ENCODE peak calls at places on chromosome 4, in eight cellular contexts. One of them, this sample, is unnamed.

GRCh38 chr4:168648929-168649328 is 152.1 kb downstream of the PALLD start:
- DNase-seq in suprapubic skin: no peak
- DNase-seq in stomach: no peak
- DNase-seq in Peyer's patch: no peak
- DNase-seq in IMR-90: peak; percentile 82
- DNase-seq in tibial nerve: no peak
- DNase-seq in gastrocnemius medialis: no peak
- DNase-seq in heart left ventricle: no peak
- DNase-seq in this sample: no peak

GRCh38 chr4:121358473-121358872 is 22.3 kb downstream of the QRFPR start:
- DNase-seq in suprapubic skin: no peak
- DNase-seq in gastrocnemius medialis: no peak
- DNase-seq in tibial nerve: no peak
- DNase-seq in Peyer's patch: no peak
- DNase-seq in IMR-90: peak; percentile 23
- DNase-seq in heart left ventricle: no peak
- DNase-seq in stomach: no peak
- DNase-seq in this sample: no peak

GRCh38 chr4:101271516-101271915 is 75.8 kb downstream of the PPP3CA start:
- DNase-seq in heart left ventricle: no peak
- DNase-seq in gastrocnemius medialis: no peak
- DNase-seq in Peyer's patch: no peak
- DNase-seq in suprapubic skin: no peak
- DNase-seq in tibial nerve: no peak
- DNase-seq in IMR-90: peak; percentile 31
- DNase-seq in stomach: no peak
- DNase-seq in this sample: no peak

GRCh38 chr4:156815717-156816319 is 155.8 kb downstream of the PDGFC start:
- DNase-seq in Peyer's patch: no peak
- DNase-seq in stomach: no peak
- DNase-seq in suprapubic skin: no peak
- DNase-seq in gastrocnemius medialis: no peak
- DNase-seq in tibial nerve: no peak
- DNase-seq in IMR-90: no peak
- DNase-seq in heart left ventricle: no peak
- DNase-seq in this sample: no peak

GRCh38 chr4:74114234-74114633 is 15.2 kb upstream of the CXCL2 start:
- DNase-seq in IMR-90: peak; percentile 89
- DNase-seq in suprapubic skin: no peak
- DNase-seq in Peyer's patch: no peak
- DNase-seq in gastrocnemius medialis: no peak
- DNase-seq in tibial nerve: no peak
- DNase-seq in heart left ventricle: no peak
- DNase-seq in stomach: no peak
- DNase-seq in this sample: no peak

GRCh38 chr4:108006361-108006760 is 16.7 kb downstream of the HADH start:
- DNase-seq in stomach: no peak
- DNase-seq in tibial nerve: no peak
- DNase-seq in Peyer's patch: no peak
- DNase-seq in heart left ventricle: no peak
- DNase-seq in suprapubic skin: no peak
- DNase-seq in IMR-90: no peak
- DNase-seq in gastrocnemius medialis: no peak
- DNase-seq in this sample: no peak

GRCh38 chr4:15836362-15836761 is 58.2 kb downstream of the CD38 start:
- DNase-seq in gastrocnemius medialis: no peak
- DNase-seq in stomach: no peak
- DNase-seq in Peyer's patch: no peak
- DNase-seq in heart left ventricle: no peak
- DNase-seq in tibial nerve: no peak
- DNase-seq in suprapubic skin: no peak
- DNase-seq in IMR-90: no peak
- DNase-seq in this sample: no peak

GRCh38 chr4:106875340-106875739 is 160.8 kb downstream of the DKK2 start:
- DNase-seq in stomach: no peak
- DNase-seq in tibial nerve: no peak
- DNase-seq in gastrocnemius medialis: no peak
- DNase-seq in suprapubic skin: no peak
- DNase-seq in heart left ventricle: no peak
- DNase-seq in IMR-90: no peak
- DNase-seq in Peyer's patch: no peak
- DNase-seq in this sample: no peak

GRCh38 chr4:5142726-5143125 is 91.4 kb downstream of the STK32B start:
- DNase-seq in suprapubic skin: no peak
- DNase-seq in stomach: peak; percentile 66
- DNase-seq in tibial nerve: peak; percentile 45
- DNase-seq in Peyer's patch: no peak
- DNase-seq in gastrocnemius medialis: no peak
- DNase-seq in IMR-90: peak; percentile 66
- DNase-seq in heart left ventricle: peak; percentile 24
- DNase-seq in this sample: peak; percentile 33

GRCh38 chr4:150581611-150582010 is 340 bp upstream of the MAB21L2 start:
- DNase-seq in stomach: no peak
- DNase-seq in gastrocnemius medialis: no peak
- DNase-seq in Peyer's patch: peak; percentile 46
- DNase-seq in tibial nerve: no peak
- DNase-seq in suprapubic skin: no peak
- DNase-seq in IMR-90: peak; percentile 94
- DNase-seq in heart left ventricle: no peak
- DNase-seq in this sample: no peak

GRCh38 chr4:13700196-13701140 is 72.9 kb upstream of the BOD1L1 start:
- DNase-seq in suprapubic skin: no peak
- DNase-seq in stomach: no peak
- DNase-seq in IMR-90: peak; percentile 91
- DNase-seq in gastrocnemius medialis: no peak
- DNase-seq in tibial nerve: no peak
- DNase-seq in heart left ventricle: no peak
- DNase-seq in Peyer's patch: no peak
- DNase-seq in this sample: no peak

GRCh38 chr4:53605783-53606182 is 14.5 kb upstream of the LNX1 start:
- DNase-seq in heart left ventricle: no peak
- DNase-seq in IMR-90: peak; percentile 53
- DNase-seq in Peyer's patch: no peak
- DNase-seq in tibial nerve: no peak
- DNase-seq in suprapubic skin: no peak
- DNase-seq in gastrocnemius medialis: no peak
- DNase-seq in stomach: no peak
- DNase-seq in this sample: no peak

GRCh38 chr4:169765845-169766244 is 8.1 kb upstream of the HPF1 start:
- DNase-seq in stomach: no peak
- DNase-seq in heart left ventricle: no peak
- DNase-seq in suprapubic skin: no peak
- DNase-seq in Peyer's patch: no peak
- DNase-seq in tibial nerve: no peak
- DNase-seq in IMR-90: no peak
- DNase-seq in gastrocnemius medialis: no peak
- DNase-seq in this sample: no peak

GRCh38 chr4:126701756-126702155 is 931.0 kb upstream of the INTU start:
- DNase-seq in Peyer's patch: no peak
- DNase-seq in suprapubic skin: no peak
- DNase-seq in tibial nerve: no peak
- DNase-seq in stomach: no peak
- DNase-seq in gastrocnemius medialis: no peak
- DNase-seq in IMR-90: peak; percentile 81
- DNase-seq in heart left ventricle: peak; percentile 22
- DNase-seq in this sample: no peak

GRCh38 chr4:103207673-103208072 is 9.5 kb upstream of the CENPE start:
- DNase-seq in IMR-90: no peak
- DNase-seq in suprapubic skin: no peak
- DNase-seq in tibial nerve: no peak
- DNase-seq in stomach: no peak
- DNase-seq in heart left ventricle: no peak
- DNase-seq in Peyer's patch: no peak
- DNase-seq in gastrocnemius medialis: no peak
- DNase-seq in this sample: no peak

DNA sequence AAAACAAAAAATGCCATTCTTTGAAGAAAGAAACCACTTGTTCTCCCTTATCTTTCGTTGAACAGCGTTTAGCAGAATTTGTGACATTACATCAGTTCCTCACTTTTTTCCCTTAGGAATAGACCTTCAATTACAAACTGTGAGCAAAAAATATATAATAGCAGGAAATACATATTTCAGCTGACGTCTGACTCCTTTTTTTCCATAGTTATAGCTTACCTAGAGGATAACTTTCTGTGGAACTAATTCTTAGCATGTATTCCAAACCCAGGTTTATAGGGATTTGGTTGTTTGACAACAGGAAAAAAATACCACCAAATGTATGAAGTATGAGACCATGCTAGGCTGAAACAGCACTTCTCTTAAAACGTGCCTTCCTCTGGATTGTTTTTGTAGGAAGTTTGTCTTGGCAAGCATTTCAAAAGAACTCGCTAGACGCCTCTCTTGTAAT is 2.0 kb upstream of the LIMCH1 start:
- DNase-seq in heart left ventricle: no peak
- DNase-seq in suprapubic skin: no peak
- DNase-seq in stomach: no peak
- DNase-seq in gastrocnemius medialis: no peak
- DNase-seq in tibial nerve: no peak
- DNase-seq in Peyer's patch: no peak
- DNase-seq in IMR-90: no peak
- DNase-seq in this sample: no peak
- H3K27me3 ChIP-seq in heart left ventricle: no peaks in the 10 kb centered on the region
- H3K27me3 ChIP-seq in suprapubic skin: no peaks in the 10 kb centered on the region
- H3K27me3 ChIP-seq in stomach: no peaks in the 10 kb centered on the region
- H3K27me3 ChIP-seq in gastrocnemius medialis: no peaks in the 10 kb centered on the region
- H3K27me3 ChIP-seq in tibial nerve: no peaks in the 10 kb centered on the region
- H3K27me3 ChIP-seq in Peyer's patch: no peaks in the 10 kb centered on the region
- H3K27me3 ChIP-seq in IMR-90: no peaks in the 10 kb centered on the region
- H3K27me3 ChIP-seq in this sample: no peaks in the 10 kb centered on the region

DNA sequence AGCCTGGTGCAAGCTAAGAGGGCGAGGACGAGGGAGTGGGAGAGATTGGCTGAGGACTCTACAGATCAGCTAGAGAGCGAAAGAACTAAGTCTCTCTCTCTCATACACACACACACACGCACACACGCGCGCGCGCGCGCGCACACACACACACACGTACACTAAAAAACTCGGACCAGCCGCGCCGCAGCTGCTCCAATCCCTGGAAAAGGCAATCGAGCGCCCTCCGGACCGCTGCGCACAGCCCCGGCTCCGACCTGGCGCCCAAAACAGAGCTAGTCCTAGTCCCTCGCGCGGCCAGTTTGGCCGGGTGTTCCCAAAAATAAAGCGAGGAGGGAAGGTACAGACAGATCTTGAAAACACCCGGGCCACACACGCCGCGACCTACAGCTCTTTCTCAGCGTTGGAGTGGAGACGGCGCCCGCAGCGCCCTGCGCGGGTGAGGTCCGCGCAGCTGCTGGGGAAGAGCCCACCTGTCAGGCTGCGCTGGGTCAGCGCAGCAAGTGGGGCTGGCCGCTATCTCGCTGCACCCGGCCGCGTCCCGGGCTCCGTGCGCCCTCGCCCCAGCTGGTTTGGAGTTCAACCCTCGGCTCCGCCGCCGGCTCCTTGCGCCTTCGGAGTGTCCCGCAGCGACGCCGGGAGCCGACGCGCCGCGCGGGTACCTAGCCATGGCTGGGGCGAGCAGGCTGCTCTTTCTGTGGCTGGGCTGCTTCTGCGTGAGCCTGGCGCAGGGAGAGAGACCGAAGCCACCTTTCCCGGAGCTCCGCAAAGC is at the start of gene BMP3:
- DNase-seq in heart left ventricle: no peak
- DNase-seq in stomach: no peak
- DNase-seq in suprapubic skin: no peak
- DNase-seq in Peyer's patch: peak; percentile 81
- DNase-seq in IMR-90: peak; percentile 18
- DNase-seq in gastrocnemius medialis: no peak
- DNase-seq in tibial nerve: peak; percentile 15
- DNase-seq in this sample: no peak
- TF ChIP-seq POLR2A in heart left ventricle: no peak
- TF ChIP-seq POLR2A in stomach: no peak
- TF ChIP-seq POLR2A in suprapubic skin: no peak
- TF ChIP-seq POLR2A in Peyer's patch: peak; percentile 68
- TF ChIP-seq POLR2A in IMR-90: no peak
- TF ChIP-seq POLR2A in gastrocnemius medialis: no peak
- TF ChIP-seq POLR2A in tibial nerve: peak; percentile 25
- TF ChIP-seq POLR2A in this sample: no peak

GRCh38 chr4:46390353-46391058 is 578 bp upstream of the GABRA2 start:
- DNase-seq in suprapubic skin: no peak
- DNase-seq in heart left ventricle: no peak
- DNase-seq in Peyer's patch: no peak
- DNase-seq in IMR-90: no peak
- DNase-seq in gastrocnemius medialis: no peak
- DNase-seq in tibial nerve: no peak
- DNase-seq in stomach: no peak
- DNase-seq in this sample: no peak

GRCh38 chr4:46388860-46389259 is 1.1 kb downstream of the GABRA2 start:
- DNase-seq in gastrocnemius medialis: no peak
- DNase-seq in IMR-90: no peak
- DNase-seq in heart left ventricle: no peak
- DNase-seq in suprapubic skin: no peak
- DNase-seq in stomach: no peak
- DNase-seq in Peyer's patch: no peak
- DNase-seq in tibial nerve: no peak
- DNase-seq in this sample: no peak

GRCh38 chr4:46393606-46394005 is 3.7 kb upstream of the GABRA2 start:
- DNase-seq in gastrocnemius medialis: no peak
- DNase-seq in IMR-90: no peak
- DNase-seq in suprapubic skin: no peak
- DNase-seq in heart left ventricle: no peak
- DNase-seq in tibial nerve: no peak
- DNase-seq in Peyer's patch: no peak
- DNase-seq in stomach: no peak
- DNase-seq in this sample: no peak

GRCh38 chr4:46389301-46389761 is 597 bp downstream of the GABRA2 start:
- DNase-seq in Peyer's patch: peak; percentile 79
- DNase-seq in suprapubic skin: no peak
- DNase-seq in tibial nerve: no peak
- DNase-seq in heart left ventricle: no peak
- DNase-seq in gastrocnemius medialis: no peak
- DNase-seq in IMR-90: no peak
- DNase-seq in stomach: no peak
- DNase-seq in this sample: no peak

DNA sequence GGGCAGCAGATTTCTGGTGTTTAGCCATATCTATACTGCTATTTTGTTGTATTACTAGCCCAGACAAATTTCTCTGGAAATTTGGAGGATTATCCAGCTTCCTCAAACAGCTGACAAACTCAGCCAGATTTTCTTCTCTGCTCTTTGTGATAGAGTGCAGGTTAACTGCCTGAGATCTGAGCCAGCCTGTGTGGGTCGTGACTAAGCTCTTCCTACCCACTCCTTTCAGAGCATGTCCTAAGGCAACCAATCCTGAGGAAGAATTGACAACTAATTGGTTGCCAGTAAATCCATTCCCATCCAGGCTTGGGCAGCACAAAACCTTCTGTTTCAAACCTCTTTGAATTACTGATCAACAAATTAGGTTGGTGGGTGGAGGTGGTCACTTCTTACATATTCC is 2.5 kb upstream of the GABRA2 start:
- DNase-seq in Peyer's patch: no peak
- DNase-seq in stomach: no peak
- DNase-seq in IMR-90: peak; percentile 11
- DNase-seq in tibial nerve: no peak
- DNase-seq in heart left ventricle: no peak
- DNase-seq in gastrocnemius medialis: no peak
- DNase-seq in suprapubic skin: no peak
- DNase-seq in this sample: no peak
- H3K27me3 ChIP-seq in Peyer's patch: no peaks in the 10 kb centered on the region
- H3K27me3 ChIP-seq in stomach: peaks cover 5% of the 10 kb centered on the region
- H3K27me3 ChIP-seq in IMR-90: peaks cover 27% of the 10 kb centered on the region
- H3K27me3 ChIP-seq in tibial nerve: no peaks in the 10 kb centered on the region
- H3K27me3 ChIP-seq in heart left ventricle: peaks cover 50% of the 10 kb centered on the region
- H3K27me3 ChIP-seq in gastrocnemius medialis: peaks cover 37% of the 10 kb centered on the region
- H3K27me3 ChIP-seq in suprapubic skin: peaks cover 40% of the 10 kb centered on the region
- H3K27me3 ChIP-seq in this sample: peaks cover 24% of the 10 kb centered on the region

GRCh38 chr4:10116625-10117423 is at the start of gene WDR1:
- DNase-seq in suprapubic skin: peak; percentile 97
- DNase-seq in tibial nerve: peak; percentile 96
- DNase-seq in Peyer's patch: peak; percentile 99
- DNase-seq in IMR-90: peak; percentile 94
- DNase-seq in stomach: peak; percentile 97
- DNase-seq in gastrocnemius medialis: peak; percentile 97
- DNase-seq in heart left ventricle: peak; percentile 97
- DNase-seq in this sample: peak; percentile 97
- TF ChIP-seq POLR2A in suprapubic skin: peak; percentile 87
- TF ChIP-seq POLR2A in tibial nerve: peak; percentile 98
- TF ChIP-seq POLR2A in Peyer's patch: peak; percentile 97
- TF ChIP-seq POLR2A in IMR-90: peak; percentile 99
- TF ChIP-seq POLR2A in stomach: no peak
- TF ChIP-seq POLR2A in gastrocnemius medialis: peak; percentile 98
- TF ChIP-seq POLR2A in heart left ventricle: peak; percentile 92
- TF ChIP-seq POLR2A in this sample: peak; percentile 97